ENCODE peak calls at places on chromosome 4, in five cellular contexts. I is breast epithelium, F is GM12892, V is ovary, R is heart left ventricle. J is an unnamed sample.

GRCh38 chr4:180767330-180767729 is 1475.9 kb upstream of the TENM3 start:
- DNase-seq in F (no peak), I (no peak), R (no peak), V (no peak), J (no peak)

GRCh38 chr4:173935622-173936405 is 347.7 kb downstream of the FBXO8 start:
- DNase-seq in V (no peak), R (no peak), F (no peak), I (no peak), J (no peak)

GRCh38 chr4:181731900-181732299 is 511.3 kb upstream of the TENM3 start:
- DNase-seq in I (no peak), F (no peak), R (no peak), V (no peak), J (no peak)

GRCh38 chr4:53861856-53862610 is 202.4 kb downstream of the CHIC2 start:
- DNase-seq in I (no peak), V (no peak), F (no peak), R (peak; percentile 50), J (peak; percentile 32)

GRCh38 chr4:45663495-45664148 is 460.2 kb downstream of the GABRG1 start:
- DNase-seq in V (no peak), R (no peak), I (no peak), F (no peak), J (no peak)

GRCh38 chr4:168978001-168978700 is 31.9 kb downstream of the CBR4 start:
- DNase-seq in I (no peak), F (no peak), R (no peak), V (no peak), J (no peak)

GRCh38 chr4:150722908-150723362 is 141.0 kb downstream of the MAB21L2 start:
- DNase-seq in V (peak; percentile 16), I (peak; percentile 67), F (no peak), R (peak; percentile 95), J (peak; percentile 87)

GRCh38 chr4:185796176-185796575 is 15.8 kb downstream of the SORBS2 start:
- DNase-seq in R (no peak), I (no peak), V (no peak), F (no peak), J (no peak)

GRCh38 chr4:184269879-184270430 is 52.3 kb upstream of the ENPP6 start:
- DNase-seq in I (no peak), R (no peak), V (no peak), F (no peak), J (no peak)

GRCh38 chr4:172515266-172515879 is 653.2 kb upstream of the GALNT7 start:
- DNase-seq in V (no peak), R (no peak), F (no peak), I (no peak), J (no peak)

GRCh38 chr4:112288455-112288854 is 2.8 kb upstream of the TIFA start:
- DNase-seq in F (no peak), R (no peak), V (no peak), I (no peak), J (no peak)

GRCh38 chr4:140300271-140300970 is 73.0 kb upstream of the SCOC start:
- DNase-seq in I (peak; percentile 19), R (peak; percentile 34), F (no peak), V (no peak), J (peak; percentile 83)

GRCh38 chr4:115113382-115114106 is at the start of gene NDST4:
- DNase-seq in R (no peak), F (no peak), V (no peak), I (no peak), J (no peak)

GRCh38 chr4:113633467-113633866 is 128.1 kb downstream of the CAMK2D start:
- DNase-seq in V (no peak), R (peak; percentile 48), F (no peak), I (no peak), J (no peak)

GRCh38 chr4:18022572-18023039 is 1.1 kb upstream of the LCORL start:
- DNase-seq in R (no peak), F (no peak), V (no peak), I (no peak), J (no peak)

GRCh38 chr4:106444557-106444956 is 76.0 kb upstream of the GIMD1 start:
- DNase-seq in R (no peak), V (no peak), F (no peak), I (no peak), J (no peak)

GRCh38 chr4:19309365-19309764 is 942.3 kb upstream of the SLIT2 start:
- DNase-seq in R (no peak), V (no peak), I (no peak), F (no peak), J (no peak)

GRCh38 chr4:3320361-3321023 is 27.7 kb downstream of the RGS12 start:
- DNase-seq in R (peak; percentile 56), I (no peak), F (no peak), V (no peak), J (no peak)

GRCh38 chr4:181138116-181138515 is 1105.1 kb upstream of the TENM3 start:
- DNase-seq in I (no peak), V (no peak), F (no peak), R (no peak), J (no peak)

DNA sequence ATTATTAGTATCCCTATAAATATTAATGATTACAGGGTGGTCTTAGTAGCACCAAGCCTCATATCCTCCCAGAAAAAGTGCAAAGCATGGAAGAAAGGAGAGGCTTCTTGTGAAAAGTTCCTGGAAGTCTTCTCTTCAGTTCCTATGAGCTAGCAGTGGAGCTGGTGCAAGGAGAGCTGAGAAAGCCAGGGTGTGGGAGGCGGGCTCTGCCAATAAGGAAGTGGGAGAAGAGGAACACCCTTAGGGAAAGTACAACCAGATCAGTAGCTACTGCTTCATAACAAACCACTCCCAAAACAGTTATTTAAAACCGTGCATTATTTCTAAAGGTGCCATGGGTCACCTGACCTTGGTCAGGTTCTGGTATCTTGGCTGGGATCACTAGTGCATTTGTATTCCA is 72.4 kb downstream of the MAP9 start:
- DNase-seq in R (no peak), I (peak; percentile 18), V (no peak), F (no peak), J (no peak)
- TF ChIP-seq POLR2A in R (no peak), I (no peak), V (no peak), F (no peak), J (no peak)

GRCh38 chr4:98261291-98262271 is at the start of gene RAP1GDS1:
- DNase-seq in I (peak; percentile 20), R (peak; percentile 33), F (peak; percentile 34), V (no peak), J (peak; percentile 86)
- TF ChIP-seq POLR2A in I (no peak), R (no peak), F (peak; percentile 50), V (no peak), J (no peak)

GRCh38 chr4:122732329-122733026 is at the start of gene BBS12:
- DNase-seq in I (peak; percentile 98), V (peak; percentile 98), F (peak; percentile 70), R (peak; percentile 98), J (peak; percentile 99)
- TF ChIP-seq POLR2A in I (no peak), V (peak; percentile 26), F (no peak), R (peak; percentile 41), J (no peak)

DNA sequence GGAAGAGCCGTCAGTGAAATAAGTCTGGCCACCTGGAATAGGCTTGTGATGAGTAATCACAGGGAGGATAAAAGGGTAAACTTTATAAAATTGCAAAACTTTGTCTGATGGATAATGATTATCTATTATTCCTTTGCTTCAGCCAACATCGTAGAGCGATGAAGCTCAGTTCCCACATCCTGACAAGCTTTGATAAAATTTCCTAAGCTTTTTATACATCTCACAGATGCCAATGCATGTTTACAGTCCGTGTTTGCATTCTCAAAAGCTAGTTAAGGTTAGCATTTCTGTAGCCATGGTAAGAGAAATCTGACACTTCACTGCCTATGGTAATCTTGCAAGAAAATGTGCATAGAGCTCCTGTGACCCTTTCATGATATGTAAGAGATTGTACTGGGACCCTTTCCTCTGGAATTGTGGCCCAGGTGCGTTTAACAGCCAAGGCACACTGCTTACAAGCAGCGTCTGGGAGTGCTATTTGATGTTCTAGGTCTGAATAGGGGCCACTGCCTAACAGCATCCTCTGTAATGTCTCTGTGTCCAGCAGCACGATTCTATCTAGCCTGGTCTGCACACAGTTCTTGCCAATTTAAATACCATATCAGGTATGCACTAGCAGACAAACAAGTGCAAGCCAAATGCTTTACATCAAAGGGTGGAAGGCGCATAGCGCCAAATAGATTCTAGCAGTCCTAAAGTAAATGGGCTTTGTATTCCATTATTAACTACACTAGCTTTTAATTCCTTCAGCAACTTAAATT is 15.6 kb upstream of the UGDH start:
- DNase-seq in F (no peak), I (no peak), R (no peak), V (no peak), J (no peak)
- TF ChIP-seq POLR2A in F (no peak), I (no peak), R (no peak), V (no peak), J (no peak)

GRCh38 chr4:70838972-70839536 is 636 bp downstream of the GRSF1 start:
- DNase-seq in F (peak; percentile 73), R (peak; percentile 76), V (peak; percentile 69), I (peak; percentile 45), J (peak; percentile 36)

GRCh38 chr4:70841951-70842350 is 2.3 kb upstream of the GRSF1 start:
- DNase-seq in F (no peak), V (no peak), I (no peak), R (no peak), J (no peak)

GRCh38 chr4:70838400-70838971 is 1.2 kb downstream of the GRSF1 start:
- DNase-seq in V (no peak), R (no peak), I (no peak), F (peak; percentile 11), J (no peak)

GRCh38 chr4:70842761-70843435 is 3.2 kb upstream of the GRSF1 start:
- DNase-seq in I (no peak), V (no peak), R (no peak), F (no peak), J (no peak)

GRCh38 chr4:70839537-70840093 is at the start of gene GRSF1:
- DNase-seq in I (peak; percentile 84), R (peak; percentile 96), V (peak; percentile 94), F (peak; percentile 76), J (peak; percentile 91)
- TF ChIP-seq POLR2A in I (no peak), R (peak; percentile 62), V (peak; percentile 59), F (peak; percentile 79), J (no peak)

GRCh38 chr4:1626151-1626550 is 58.0 kb downstream of the FAM53A start:
- DNase-seq in I (no peak), F (no peak), V (no peak), R (no peak), J (no peak)
- TF ChIP-seq POLR2A in I (no peak), F (no peak), V (no peak), R (no peak), J (no peak)